ENCODE peak calls at places on chromosomes 4 and X, in ten cellular contexts. One of them, this sample, is unnamed.

GRCh38 chr4:110682311-110682710 is 59.4 kb upstream of the PITX2 start:
- DNase-seq in uterus: no peak
- DNase-seq in psoas muscle: no peak
- DNase-seq in right cardiac atrium: no peak
- DNase-seq in Karpas-422: no peak
- DNase-seq in CD8-positive, alpha-beta memory T cell: no peak
- DNase-seq in fibroblast of lung: no peak
- DNase-seq in tibial nerve: no peak
- DNase-seq in H1: no peak
- DNase-seq in mammary epithelial cell: no peak
- DNase-seq in this sample: no peak

GRCh38 chrX:104195489-104196084 is 29.3 kb downstream of the FAM199X start:
- DNase-seq in CD8-positive, alpha-beta memory T cell: no peak
- DNase-seq in psoas muscle: no peak
- DNase-seq in right cardiac atrium: no peak
- DNase-seq in mammary epithelial cell: peak; percentile 22
- DNase-seq in tibial nerve: no peak
- DNase-seq in uterus: no peak
- DNase-seq in H1: no peak
- DNase-seq in fibroblast of lung: no peak
- DNase-seq in Karpas-422: peak; percentile 80
- DNase-seq in this sample: no peak

GRCh38 chr4:25861951-25862410 is 807 bp downstream of the SEL1L3 start:
- DNase-seq in Karpas-422: peak; percentile 78
- DNase-seq in right cardiac atrium: no peak
- DNase-seq in CD8-positive, alpha-beta memory T cell: no peak
- DNase-seq in mammary epithelial cell: no peak
- DNase-seq in uterus: no peak
- DNase-seq in fibroblast of lung: peak; percentile 45
- DNase-seq in tibial nerve: no peak
- DNase-seq in psoas muscle: no peak
- DNase-seq in H1: no peak
- DNase-seq in this sample: no peak

GRCh38 chrX:134095366-134095765 is 110.0 kb upstream of the GPC3 start:
- DNase-seq in Karpas-422: no peak
- DNase-seq in fibroblast of lung: no peak
- DNase-seq in right cardiac atrium: no peak
- DNase-seq in CD8-positive, alpha-beta memory T cell: no peak
- DNase-seq in uterus: no peak
- DNase-seq in tibial nerve: no peak
- DNase-seq in psoas muscle: no peak
- DNase-seq in H1: no peak
- DNase-seq in mammary epithelial cell: no peak
- DNase-seq in this sample: no peak

GRCh38 chr4:176792348-176793059 is at the start of gene VEGFC:
- DNase-seq in tibial nerve: no peak
- DNase-seq in H1: peak; percentile 34
- DNase-seq in fibroblast of lung: peak; percentile 77
- DNase-seq in right cardiac atrium: peak; percentile 65
- DNase-seq in Karpas-422: no peak
- DNase-seq in uterus: peak; percentile 55
- DNase-seq in mammary epithelial cell: peak; percentile 73
- DNase-seq in CD8-positive, alpha-beta memory T cell: no peak
- DNase-seq in psoas muscle: peak; percentile 78
- DNase-seq in this sample: no peak

GRCh38 chr4:38539501-38539900 is 124.5 kb upstream of the KLF3 start:
- DNase-seq in fibroblast of lung: no peak
- DNase-seq in mammary epithelial cell: no peak
- DNase-seq in uterus: no peak
- DNase-seq in Karpas-422: no peak
- DNase-seq in right cardiac atrium: no peak
- DNase-seq in H1: no peak
- DNase-seq in tibial nerve: no peak
- DNase-seq in CD8-positive, alpha-beta memory T cell: no peak
- DNase-seq in psoas muscle: no peak
- DNase-seq in this sample: no peak

GRCh38 chr4:140335076-140335475 is 38.4 kb upstream of the SCOC start:
- DNase-seq in Karpas-422: no peak
- DNase-seq in mammary epithelial cell: no peak
- DNase-seq in right cardiac atrium: no peak
- DNase-seq in uterus: no peak
- DNase-seq in CD8-positive, alpha-beta memory T cell: no peak
- DNase-seq in psoas muscle: no peak
- DNase-seq in H1: no peak
- DNase-seq in fibroblast of lung: peak; percentile 19
- DNase-seq in tibial nerve: no peak
- DNase-seq in this sample: no peak

GRCh38 chr4:21885241-21885640 is 63.3 kb downstream of the KCNIP4 start:
- DNase-seq in right cardiac atrium: no peak
- DNase-seq in Karpas-422: no peak
- DNase-seq in fibroblast of lung: peak; percentile 69
- DNase-seq in mammary epithelial cell: peak; percentile 41
- DNase-seq in tibial nerve: no peak
- DNase-seq in psoas muscle: no peak
- DNase-seq in uterus: no peak
- DNase-seq in H1: no peak
- DNase-seq in CD8-positive, alpha-beta memory T cell: no peak
- DNase-seq in this sample: no peak

GRCh38 chr4:12548678-12549077 is 935.5 kb downstream of the RAB28 start:
- DNase-seq in psoas muscle: no peak
- DNase-seq in uterus: no peak
- DNase-seq in fibroblast of lung: no peak
- DNase-seq in mammary epithelial cell: no peak
- DNase-seq in CD8-positive, alpha-beta memory T cell: no peak
- DNase-seq in H1: no peak
- DNase-seq in right cardiac atrium: no peak
- DNase-seq in tibial nerve: no peak
- DNase-seq in Karpas-422: no peak
- DNase-seq in this sample: no peak

GRCh38 chr4:61442936-61443335 is 242.8 kb downstream of the ADGRL3 start:
- DNase-seq in CD8-positive, alpha-beta memory T cell: no peak
- DNase-seq in Karpas-422: no peak
- DNase-seq in H1: no peak
- DNase-seq in tibial nerve: no peak
- DNase-seq in psoas muscle: no peak
- DNase-seq in fibroblast of lung: no peak
- DNase-seq in mammary epithelial cell: no peak
- DNase-seq in right cardiac atrium: no peak
- DNase-seq in uterus: no peak
- DNase-seq in this sample: no peak

GRCh38 chr4:110865611-110866254 is 242.9 kb upstream of the PITX2 start:
- DNase-seq in mammary epithelial cell: no peak
- DNase-seq in fibroblast of lung: peak; percentile 92
- DNase-seq in right cardiac atrium: no peak
- DNase-seq in uterus: no peak
- DNase-seq in tibial nerve: no peak
- DNase-seq in Karpas-422: no peak
- DNase-seq in psoas muscle: no peak
- DNase-seq in H1: no peak
- DNase-seq in CD8-positive, alpha-beta memory T cell: no peak
- DNase-seq in this sample: no peak

GRCh38 chr4:114911141-114911540 is 202.3 kb downstream of the NDST4 start:
- DNase-seq in uterus: no peak
- DNase-seq in H1: no peak
- DNase-seq in Karpas-422: no peak
- DNase-seq in fibroblast of lung: peak; percentile 28
- DNase-seq in right cardiac atrium: no peak
- DNase-seq in psoas muscle: no peak
- DNase-seq in tibial nerve: no peak
- DNase-seq in mammary epithelial cell: no peak
- DNase-seq in CD8-positive, alpha-beta memory T cell: no peak
- DNase-seq in this sample: no peak

GRCh38 chr4:122450847-122451246 is 5.7 kb downstream of the IL2 start:
- DNase-seq in Karpas-422: peak; percentile 76
- DNase-seq in psoas muscle: no peak
- DNase-seq in fibroblast of lung: no peak
- DNase-seq in right cardiac atrium: no peak
- DNase-seq in H1: peak; percentile 23
- DNase-seq in tibial nerve: no peak
- DNase-seq in CD8-positive, alpha-beta memory T cell: peak; percentile 1
- DNase-seq in mammary epithelial cell: peak; percentile 17
- DNase-seq in uterus: no peak
- DNase-seq in this sample: no peak

DNA sequence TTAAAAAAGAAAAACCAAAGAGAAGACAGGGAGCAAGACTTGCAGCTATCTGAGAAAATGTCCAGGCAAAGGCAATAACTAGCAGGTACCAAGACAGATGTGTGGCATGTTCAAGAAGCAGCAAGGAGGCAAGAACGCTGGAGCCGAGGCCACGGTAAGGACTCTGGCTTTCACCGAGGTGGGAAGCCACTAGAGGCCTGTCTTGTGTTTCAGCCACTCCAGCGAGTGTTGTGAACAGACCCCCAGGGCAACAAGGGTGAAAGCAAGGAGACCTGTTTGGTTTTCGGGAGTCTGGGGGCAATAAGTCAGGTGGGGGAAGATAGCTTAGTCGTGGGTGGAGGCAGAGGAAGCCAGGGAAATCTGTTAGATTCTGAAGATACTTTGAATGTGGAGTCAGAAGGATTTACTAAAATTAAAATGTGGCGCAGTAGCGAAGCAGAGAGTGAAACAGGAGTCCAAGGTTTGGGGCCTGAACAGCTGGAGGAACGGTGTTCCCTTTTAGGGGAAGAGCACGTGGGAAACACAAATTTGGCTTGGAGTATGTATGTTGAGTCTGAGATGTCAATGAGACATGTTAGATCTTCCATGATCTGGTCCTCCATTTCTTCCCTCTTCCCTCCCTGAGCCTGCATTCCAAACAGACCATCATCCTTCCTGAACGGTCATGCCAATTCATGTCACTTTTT is 3.1 kb downstream of the WDR1 start:
- DNase-seq in H1: no peak
- DNase-seq in uterus: no peak
- DNase-seq in psoas muscle: no peak
- DNase-seq in tibial nerve: no peak
- DNase-seq in right cardiac atrium: no peak
- DNase-seq in CD8-positive, alpha-beta memory T cell: no peak
- DNase-seq in fibroblast of lung: no peak
- DNase-seq in mammary epithelial cell: no peak
- DNase-seq in Karpas-422: no peak
- DNase-seq in this sample: no peak
- H3K4me1 ChIP-seq in H1: peaks cover 24% of the 10 kb centered on the region
- H3K4me1 ChIP-seq in uterus: peaks cover 5% of the 10 kb centered on the region
- H3K4me1 ChIP-seq in psoas muscle: peaks cover 68% of the 10 kb centered on the region
- H3K4me1 ChIP-seq in tibial nerve: peaks cover 87% of the 10 kb centered on the region
- H3K4me1 ChIP-seq in right cardiac atrium: peaks cover 29% of the 10 kb centered on the region
- H3K4me1 ChIP-seq in CD8-positive, alpha-beta memory T cell: peaks cover 85% of the 10 kb centered on the region
- H3K4me1 ChIP-seq in fibroblast of lung: peaks cover 19% of the 10 kb centered on the region
- H3K4me1 ChIP-seq in mammary epithelial cell: peaks cover 63% of the 10 kb centered on the region
- H3K4me1 ChIP-seq in Karpas-422: peaks cover 23% of the 10 kb centered on the region
- H3K4me1 ChIP-seq in this sample: peaks cover 83% of the 10 kb centered on the region

DNA sequence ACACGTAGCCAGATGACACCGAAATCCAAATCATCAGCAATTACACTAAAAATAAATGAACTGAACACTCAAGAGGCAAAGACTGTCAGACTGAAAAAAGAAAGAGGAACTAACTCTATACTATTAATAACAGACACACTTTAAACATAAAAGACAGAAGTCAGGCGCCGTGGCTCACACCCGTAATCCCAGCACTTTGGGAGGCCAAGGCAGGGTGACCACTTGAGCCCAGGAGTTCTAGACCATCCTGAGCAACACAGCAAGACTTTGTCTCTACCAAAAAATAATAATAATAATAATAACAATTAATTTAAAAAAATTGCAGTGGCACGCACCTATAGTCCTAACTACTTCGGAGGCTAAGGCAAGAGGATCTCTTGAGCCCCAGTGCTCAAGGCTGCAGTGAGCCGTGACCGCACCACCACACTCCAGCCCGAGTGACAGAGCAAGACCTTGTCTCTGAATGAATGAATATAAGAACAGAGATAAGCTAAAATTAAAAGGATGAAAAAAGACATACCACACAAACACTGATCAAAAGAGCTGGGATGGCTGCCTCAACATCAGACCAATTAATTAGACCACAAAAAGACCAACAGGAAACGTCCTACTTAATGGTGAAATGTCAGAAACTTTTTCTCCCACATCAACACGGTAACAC is 29.9 kb downstream of the CTBP1 start:
- DNase-seq in right cardiac atrium: no peak
- DNase-seq in CD8-positive, alpha-beta memory T cell: no peak
- DNase-seq in fibroblast of lung: no peak
- DNase-seq in Karpas-422: peak; percentile 91
- DNase-seq in H1: no peak
- DNase-seq in psoas muscle: no peak
- DNase-seq in tibial nerve: no peak
- DNase-seq in mammary epithelial cell: no peak
- DNase-seq in uterus: no peak
- DNase-seq in this sample: no peak
- H3K4me1 ChIP-seq in right cardiac atrium: peaks cover 3% of the 10 kb centered on the region
- H3K4me1 ChIP-seq in CD8-positive, alpha-beta memory T cell: peaks cover 19% of the 10 kb centered on the region
- H3K4me1 ChIP-seq in fibroblast of lung: peaks cover 6% of the 10 kb centered on the region
- H3K4me1 ChIP-seq in Karpas-422: peaks cover 70% of the 10 kb centered on the region
- H3K4me1 ChIP-seq in H1: no peaks in the 10 kb centered on the region
- H3K4me1 ChIP-seq in psoas muscle: no peaks in the 10 kb centered on the region
- H3K4me1 ChIP-seq in tibial nerve: peaks cover 43% of the 10 kb centered on the region
- H3K4me1 ChIP-seq in mammary epithelial cell: no peaks in the 10 kb centered on the region
- H3K4me1 ChIP-seq in uterus: peaks cover 4% of the 10 kb centered on the region
- H3K4me1 ChIP-seq in this sample: no peaks in the 10 kb centered on the region

GRCh38 chrX:74434336-74434735 is 13.0 kb downstream of the SLC16A2 start:
- DNase-seq in mammary epithelial cell: no peak
- DNase-seq in CD8-positive, alpha-beta memory T cell: no peak
- DNase-seq in right cardiac atrium: no peak
- DNase-seq in H1: no peak
- DNase-seq in fibroblast of lung: no peak
- DNase-seq in uterus: no peak
- DNase-seq in tibial nerve: no peak
- DNase-seq in psoas muscle: no peak
- DNase-seq in Karpas-422: no peak
- DNase-seq in this sample: no peak

GRCh38 chrX:74438771-74439170 is 17.5 kb downstream of the SLC16A2 start:
- DNase-seq in H1: no peak
- DNase-seq in right cardiac atrium: no peak
- DNase-seq in fibroblast of lung: no peak
- DNase-seq in uterus: no peak
- DNase-seq in psoas muscle: no peak
- DNase-seq in CD8-positive, alpha-beta memory T cell: no peak
- DNase-seq in Karpas-422: no peak
- DNase-seq in mammary epithelial cell: no peak
- DNase-seq in tibial nerve: no peak
- DNase-seq in this sample: no peak

GRCh38 chrX:74431807-74432206 is 10.5 kb downstream of the SLC16A2 start:
- DNase-seq in fibroblast of lung: no peak
- DNase-seq in CD8-positive, alpha-beta memory T cell: no peak
- DNase-seq in Karpas-422: no peak
- DNase-seq in uterus: no peak
- DNase-seq in mammary epithelial cell: no peak
- DNase-seq in tibial nerve: no peak
- DNase-seq in H1: no peak
- DNase-seq in right cardiac atrium: no peak
- DNase-seq in psoas muscle: no peak
- DNase-seq in this sample: no peak

GRCh38 chrX:74437530-74437929 is 16.2 kb downstream of the SLC16A2 start:
- DNase-seq in H1: no peak
- DNase-seq in tibial nerve: no peak
- DNase-seq in CD8-positive, alpha-beta memory T cell: no peak
- DNase-seq in Karpas-422: no peak
- DNase-seq in uterus: no peak
- DNase-seq in right cardiac atrium: no peak
- DNase-seq in mammary epithelial cell: no peak
- DNase-seq in psoas muscle: no peak
- DNase-seq in fibroblast of lung: no peak
- DNase-seq in this sample: no peak
- H3K4me1 ChIP-seq in H1: no peaks in the 10 kb centered on the region
- H3K4me1 ChIP-seq in tibial nerve: no peaks in the 10 kb centered on the region
- H3K4me1 ChIP-seq in CD8-positive, alpha-beta memory T cell: no peaks in the 10 kb centered on the region
- H3K4me1 ChIP-seq in Karpas-422: peaks cover 5% of the 10 kb centered on the region
- H3K4me1 ChIP-seq in uterus: no peaks in the 10 kb centered on the region
- H3K4me1 ChIP-seq in right cardiac atrium: no peaks in the 10 kb centered on the region
- H3K4me1 ChIP-seq in mammary epithelial cell: no peaks in the 10 kb centered on the region
- H3K4me1 ChIP-seq in psoas muscle: no peaks in the 10 kb centered on the region
- H3K4me1 ChIP-seq in fibroblast of lung: no peaks in the 10 kb centered on the region
- H3K4me1 ChIP-seq in this sample: no peaks in the 10 kb centered on the region

GRCh38 chrX:40827331-40827730 is 92.0 kb upstream of the MED14 start:
- DNase-seq in uterus: no peak
- DNase-seq in right cardiac atrium: no peak
- DNase-seq in mammary epithelial cell: no peak
- DNase-seq in fibroblast of lung: no peak
- DNase-seq in psoas muscle: no peak
- DNase-seq in H1: no peak
- DNase-seq in Karpas-422: no peak
- DNase-seq in CD8-positive, alpha-beta memory T cell: no peak
- DNase-seq in tibial nerve: no peak
- DNase-seq in this sample: no peak
- H3K4me1 ChIP-seq in uterus: no peaks in the 10 kb centered on the region
- H3K4me1 ChIP-seq in right cardiac atrium: no peaks in the 10 kb centered on the region
- H3K4me1 ChIP-seq in mammary epithelial cell: no peaks in the 10 kb centered on the region
- H3K4me1 ChIP-seq in fibroblast of lung: no peaks in the 10 kb centered on the region
- H3K4me1 ChIP-seq in psoas muscle: no peaks in the 10 kb centered on the region
- H3K4me1 ChIP-seq in H1: no peaks in the 10 kb centered on the region
- H3K4me1 ChIP-seq in Karpas-422: no peaks in the 10 kb centered on the region
- H3K4me1 ChIP-seq in CD8-positive, alpha-beta memory T cell: no peaks in the 10 kb centered on the region
- H3K4me1 ChIP-seq in tibial nerve: no peaks in the 10 kb centered on the region
- H3K4me1 ChIP-seq in this sample: no peaks in the 10 kb centered on the region

This sample was measured in thoracic aorta.